ENCODE peak calls at places on chromosomes 12 and 14, in five cellular contexts. B, I, A, X and F are unnamed samples.

GRCh38 chr12:94586589-94587259 is 63.6 kb downstream of the TMCC3 start:
- DNase-seq in X (peak), I (no peak), B (no peak), A (no peak), F (no peak)

GRCh38 chr12:47612953-47613352 is 92.9 kb downstream of the RPAP3 start:
- DNase-seq in I (no peak), B (no peak), X (no peak), A (no peak), F (no peak)

GRCh38 chr14:95531473-95531872 is 3.4 kb upstream of the GLRX5 start:
- DNase-seq in I (no peak), B (no peak), X (no peak), A (no peak), F (no peak)

GRCh38 chr14:28762290-28762948 is 4.2 kb upstream of the FOXG1 start:
- DNase-seq in B (no peak), I (no peak), A (no peak), X (no peak), F (no peak)

GRCh38 chr12:94649349-94650142 is 811 bp downstream of the TMCC3 start:
- DNase-seq in X (peak), B (no peak), A (peak), I (peak), F (peak)

GRCh38 chr12:43917896-43918295 is 82.0 kb downstream of the TMEM117 start:
- DNase-seq in X (no peak), I (no peak), A (no peak), B (no peak), F (no peak)

GRCh38 chr12:27178723-27179398 is 65.2 kb upstream of the STK38L start:
- DNase-seq in X (no peak), I (no peak), B (no peak), A (no peak), F (no peak)

GRCh38 chr12:102326987-102327386 is 129.4 kb upstream of the PMCH start:
- DNase-seq in A (no peak), X (no peak), B (no peak), I (no peak), F (no peak)

GRCh38 chr12:132222096-132222807 is 78.0 kb downstream of the NOC4L start:
- DNase-seq in B (peak), X (no peak), A (no peak), I (no peak), F (no peak)

GRCh38 chr14:69685217-69685616 is 73.8 kb downstream of the SUSD6 start:
- DNase-seq in B (no peak), I (no peak), X (no peak), A (no peak), F (no peak)

GRCh38 chr14:81946808-81947798 is 413.4 kb upstream of the SEL1L start:
- DNase-seq in B (no peak), X (no peak), A (no peak), I (no peak), F (no peak)

GRCh38 chr14:97206948-97207347 is 409.8 kb downstream of the VRK1 start:
- DNase-seq in I (no peak), B (no peak), A (peak), X (no peak), F (no peak)

GRCh38 chr14:59116984-59117415 is 71.5 kb upstream of the DAAM1 start:
- DNase-seq in A (no peak), I (no peak), B (no peak), X (no peak), F (no peak)

GRCh38 chr12:105257321-105257728 is 21.4 kb upstream of the APPL2 start:
- DNase-seq in X (no peak), A (no peak), B (no peak), I (no peak), F (no peak)

GRCh38 chr12:27826076-27826475 is 46.0 kb upstream of the MANSC4 start:
- DNase-seq in A (no peak), B (no peak), I (no peak), X (no peak), F (no peak)

GRCh38 chr12:86914716-86915115 is 658.5 kb upstream of the MGAT4C start:
- DNase-seq in B (peak), X (no peak), A (no peak), I (no peak), F (no peak)

GRCh38 chr14:57189070-57189469 is 79.6 kb downstream of the EXOC5 start:
- DNase-seq in B (peak), I (no peak), X (no peak), A (no peak), F (no peak)

GRCh38 chr12:102543494-102543893 is 63.1 kb upstream of the IGF1 start:
- DNase-seq in B (no peak), A (no peak), X (no peak), I (no peak), F (no peak)

GRCh38 chr14:81289516-81289915 is 68.8 kb upstream of the GTF2A1 start:
- DNase-seq in A (no peak), I (no peak), B (no peak), X (peak), F (no peak)

GRCh38 chr12:19988457-19988856 is 379.9 kb upstream of the PDE3A start:
- DNase-seq in X (no peak), A (no peak), I (no peak), B (no peak), F (no peak)

GRCh38 chr12:88251798-88252197 is 109.7 kb downstream of the TMTC3 start:
- DNase-seq in X (no peak), A (no peak), B (no peak), I (no peak), F (no peak)

GRCh38 chr14:27134200-27134599 is 536.4 kb upstream of the NOVA1 start:
- DNase-seq in I (no peak), B (no peak), A (no peak), X (no peak), F (no peak)

GRCh38 chr14:54570651-54571415 is 3.9 kb downstream of the SAMD4A start:
- DNase-seq in A (no peak), I (no peak), B (no peak), X (no peak), F (no peak)

GRCh38 chr12:100234591-100235304 is 32.1 kb downstream of the DEPDC4 start:
- DNase-seq in I (no peak), B (peak), A (no peak), X (no peak), F (no peak)

GRCh38 chr12:116962197-116962596 is 51.4 kb downstream of the FBXW8 start:
- DNase-seq in X (no peak), B (no peak), I (no peak), A (no peak), F (no peak)

GRCh38 chr14:33986804-33987203 is 35.9 kb upstream of the EGLN3 start:
- DNase-seq in X (no peak), B (no peak), I (no peak), A (no peak), F (no peak)

GRCh38 chr12:106978035-106978800 is 8.7 kb downstream of the MTERF2 start:
- DNase-seq in B (peak), X (peak), I (peak), A (no peak), F (peak)

GRCh38 chr14:43894534-43894933 is 612.5 kb downstream of the FSCB start:
- DNase-seq in I (no peak), X (no peak), A (no peak), B (no peak), F (no peak)

GRCh38 chr12:122227341-122227740 is 1.5 kb upstream of the DIABLO start:
- DNase-seq in I (no peak), B (no peak), A (peak), X (no peak), F (no peak)

GRCh38 chr12:12083688-12084087 is 12.9 kb downstream of the BCL2L14 start:
- DNase-seq in I (no peak), B (no peak), A (no peak), X (no peak), F (no peak)

GRCh38 chr14:79734151-79734550 is 477.2 kb downstream of the DIO2 start:
- DNase-seq in B (no peak), A (no peak), I (no peak), X (no peak), F (no peak)

GRCh38 chr14:79740043-79740442 is 471.3 kb downstream of the DIO2 start:
- DNase-seq in I (no peak), A (no peak), B (no peak), X (no peak), F (no peak)

GRCh38 chr14:79730911-79731310 is 480.4 kb downstream of the DIO2 start:
- DNase-seq in I (no peak), A (no peak), X (no peak), B (no peak), F (no peak)

GRCh38 chr14:79732911-79733310 is 478.4 kb downstream of the DIO2 start:
- DNase-seq in X (no peak), A (no peak), I (no peak), B (no peak), F (no peak)

GRCh38 chr14:79735121-79735520 is 476.2 kb downstream of the DIO2 start:
- DNase-seq in B (no peak), A (no peak), I (no peak), X (no peak), F (no peak)
- TF ChIP-seq POLR2AphosphoS5 in B (no peak), A (no peak), I (no peak), X (no peak), F (no peak)

DNA sequence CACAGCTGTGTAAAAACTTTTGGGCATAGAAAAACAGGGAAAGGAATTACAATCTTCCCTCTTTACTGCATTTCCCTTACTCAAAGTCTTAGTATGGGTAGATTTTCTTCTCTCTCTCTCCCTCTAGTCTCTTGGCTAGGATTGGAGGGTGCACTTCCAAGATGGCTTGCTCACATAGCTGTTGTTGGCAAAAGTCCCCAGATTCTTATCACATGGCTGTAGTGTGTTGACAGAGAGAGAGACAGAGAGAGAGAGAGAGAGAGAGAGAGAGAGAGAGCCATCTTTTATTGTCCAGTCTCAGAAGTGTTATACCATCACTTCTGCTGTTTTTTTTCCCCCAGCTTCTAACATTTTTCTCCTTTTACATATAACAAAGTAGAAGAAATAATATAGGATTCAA is 6.3 kb upstream of the OR4E2 start:
- DNase-seq in A (no peak), I (no peak), X (no peak), B (no peak), F (no peak)
- TF ChIP-seq EP300 in A (no peak), I (no peak), X (no peak), B (no peak), F (no peak)

GRCh38 chr14:92649066-92649465 is 99.4 kb downstream of the LGMN start:
- DNase-seq in B (no peak), I (no peak), X (no peak), A (no peak), F (no peak)

GRCh38 chr14:92650581-92651105 is 97.8 kb downstream of the LGMN start:
- DNase-seq in A (no peak), I (no peak), B (no peak), X (no peak), F (no peak)

GRCh38 chr14:92651793-92652382 is 96.5 kb downstream of the LGMN start:
- DNase-seq in B (no peak), A (peak), I (peak), X (peak), F (peak)

GRCh38 chr14:92651106-92651792 is 97.2 kb downstream of the LGMN start:
- DNase-seq in X (peak), I (no peak), B (no peak), A (peak), F (peak)

GRCh38 chr14:92649934-92650545 is 98.4 kb downstream of the LGMN start:
- DNase-seq in A (no peak), I (peak), B (no peak), X (peak), F (peak)
- TF ChIP-seq POLR2AphosphoS5 in A (peak), I (peak), B (no peak), X (peak), F (peak)

GRCh38 chr12:41589878-41590277 is 401.8 kb downstream of the PDZRN4 start:
- DNase-seq in X (no peak), I (no peak), B (no peak), A (no peak), F (no peak)
- TF ChIP-seq EP300 in X (no peak), I (no peak), B (no peak), A (no peak), F (no peak)

GRCh38 chr12:53047221-53048032 is 2.4 kb upstream of the TNS2 start:
- DNase-seq in B (peak), A (peak), I (peak), X (peak), F (peak)
- TF ChIP-seq POLR2AphosphoS5 in B (no peak), A (peak), I (peak), X (peak), F (peak)

DNA sequence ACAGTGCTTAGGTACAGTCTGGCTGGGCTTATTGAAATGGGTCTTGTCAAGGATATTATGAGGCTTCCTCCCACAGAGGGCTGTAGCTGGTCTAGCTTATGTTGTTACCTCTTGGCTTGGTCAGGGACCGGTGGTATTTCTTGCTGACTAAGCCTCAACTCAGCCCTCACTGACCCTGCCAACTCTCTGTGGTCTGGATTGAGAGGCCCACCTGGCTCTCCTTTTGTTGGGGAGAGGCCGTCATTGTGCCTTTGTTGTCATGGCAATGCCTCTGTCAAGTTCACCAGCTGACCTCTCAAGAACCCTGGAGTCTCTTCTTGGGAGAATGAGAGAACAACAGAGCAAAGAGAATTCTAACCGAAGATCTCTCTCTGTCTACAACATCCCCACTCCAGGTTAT is 245.6 kb upstream of the NPAS3 start:
- DNase-seq in B (no peak), A (no peak), X (peak), I (no peak), F (no peak)
- TF ChIP-seq EP300 in B (no peak), A (no peak), X (no peak), I (no peak), F (no peak)

GRCh38 chr14:77406086-77406485 is 17.2 kb downstream of the NOXRED1 start:
- DNase-seq in X (no peak), I (no peak), B (no peak), A (no peak), F (no peak)
- TF ChIP-seq POLR2AphosphoS5 in X (no peak), I (no peak), B (no peak), A (no peak), F (no peak)